ENCODE peak calls at places on chromosomes 6 and 20, in eight cellular contexts. B, M, C, V, Y, H, D and A are unnamed samples.

GRCh38 chr20:46674253-46675083 is 14.8 kb downstream of the TP53RK start:
- DNase-seq in B (no peak), V (no peak), C (no peak), D (no peak), H (no peak), M (no peak), Y (no peak), A (no peak)

GRCh38 chr6:140747114-140747513 is 1372.7 kb upstream of the CITED2 start:
- DNase-seq in H (no peak), M (no peak), C (no peak), V (no peak), B (no peak), Y (no peak), D (no peak), A (no peak)

GRCh38 chr6:42095776-42096541 is 45.6 kb downstream of the TAF8 start:
- DNase-seq in H (no peak), V (no peak), B (no peak), C (no peak), M (no peak), D (no peak), Y (peak), A (no peak)

GRCh38 chr6:163415176-163415619 is 680 bp downstream of the QKI start:
- DNase-seq in M (no peak), V (no peak), D (peak), Y (no peak), H (no peak), B (no peak), C (no peak), A (no peak)

GRCh38 chr6:130070747-130071146 is 52.4 kb downstream of the L3MBTL3 start:
- DNase-seq in V (no peak), Y (no peak), M (no peak), H (no peak), C (no peak), B (no peak), D (no peak), A (no peak)

GRCh38 chr6:157741889-157742615 is 81.0 kb upstream of the SNX9 start:
- DNase-seq in H (no peak), C (no peak), Y (no peak), B (no peak), M (no peak), V (no peak), D (no peak), A (no peak)

GRCh38 chr6:44576132-44576601 is 188.7 kb downstream of the CDC5L start:
- DNase-seq in V (no peak), B (no peak), Y (no peak), M (peak), C (peak), D (no peak), H (no peak), A (peak)

GRCh38 chr6:106897580-106897979 is 76.9 kb downstream of the CD24 start:
- DNase-seq in B (no peak), C (no peak), Y (no peak), M (no peak), D (no peak), H (no peak), V (no peak), A (no peak)

GRCh38 chr6:145245119-145245518 is 490.2 kb downstream of the EPM2A start:
- DNase-seq in V (no peak), M (no peak), H (no peak), C (no peak), D (no peak), Y (no peak), B (no peak), A (no peak)

GRCh38 chr20:52923123-52923543 is 49.0 kb upstream of the TSHZ2 start:
- DNase-seq in H (no peak), V (no peak), C (no peak), Y (no peak), D (no peak), B (no peak), M (peak), A (peak)

GRCh38 chr6:131755597-131755996 is 44.8 kb upstream of the CTAGE9 start:
- DNase-seq in H (no peak), B (no peak), V (no peak), Y (no peak), M (peak), C (no peak), D (no peak), A (peak)

GRCh38 chr20:48594533-48594932 is 233.3 kb downstream of the PREX1 start:
- DNase-seq in B (peak), C (no peak), Y (no peak), H (no peak), M (no peak), D (no peak), V (no peak), A (no peak)

GRCh38 chr20:46629341-46629740 is 21.9 kb downstream of the SLC13A3 start:
- DNase-seq in C (no peak), Y (no peak), V (no peak), H (no peak), D (no peak), B (no peak), M (no peak), A (no peak)

GRCh38 chr6:26251354-26252081 is 113.5 kb upstream of the BTN3A2 start:
- DNase-seq in H (peak), V (peak), B (no peak), Y (peak), C (peak), D (peak), M (peak), A (no peak)

GRCh38 chr6:148934956-148935355 is 188.1 kb downstream of the UST start:
- DNase-seq in D (no peak), H (no peak), M (no peak), V (no peak), B (no peak), C (no peak), Y (no peak), A (no peak)

GRCh38 chr20:45919951-45920794 is 8.2 kb upstream of the PLTP start:
- DNase-seq in C (no peak), M (peak), V (no peak), Y (no peak), H (no peak), D (no peak), B (no peak), A (no peak)

GRCh38 chr6:22253955-22254655 is 42.7 kb downstream of the PRL start:
- DNase-seq in H (no peak), D (no peak), B (no peak), V (no peak), C (no peak), Y (no peak), M (no peak), A (no peak)

GRCh38 chr6:53107091-53107490 is 41.5 kb downstream of the GCM1 start:
- DNase-seq in D (no peak), Y (no peak), M (no peak), H (no peak), B (no peak), V (no peak), C (no peak), A (no peak)

GRCh38 chr20:54438166-54438565 is 37.2 kb upstream of the DOK5 start:
- DNase-seq in H (no peak), V (no peak), C (no peak), B (no peak), Y (no peak), D (no peak), M (no peak), A (no peak)

GRCh38 chr6:143055213-143055612 is 5.5 kb upstream of the AIG1 start:
- DNase-seq in B (no peak), V (no peak), C (no peak), Y (no peak), H (no peak), M (no peak), D (no peak), A (no peak)

GRCh38 chr6:23656257-23656731 is 469.7 kb upstream of the NRSN1 start:
- DNase-seq in H (no peak), M (no peak), D (no peak), C (no peak), V (no peak), Y (peak), B (no peak), A (no peak)

GRCh38 chr20:50027611-50028105 is 44.9 kb downstream of the SNAI1 start:
- DNase-seq in B (peak), D (peak), Y (no peak), V (no peak), C (peak), H (no peak), M (peak), A (no peak)

GRCh38 chr6:31614075-31614619 is 887 bp upstream of the AIF1 start:
- DNase-seq in D (no peak), H (no peak), M (no peak), C (no peak), B (no peak), Y (no peak), V (no peak), A (no peak)

GRCh38 chr6:14028631-14029030 is 88.9 kb upstream of the CD83 start:
- DNase-seq in V (no peak), B (no peak), M (no peak), D (no peak), C (no peak), Y (no peak), H (no peak), A (no peak)

GRCh38 chr6:79040083-79040482 is 38.0 kb downstream of the PHIP start:
- DNase-seq in C (no peak), M (peak), V (no peak), Y (no peak), H (no peak), D (no peak), B (no peak), A (no peak)

GRCh38 chr6:170160031-170160627 is 130.7 kb downstream of the DLL1 start:
- DNase-seq in H (no peak), D (peak), V (no peak), M (no peak), Y (no peak), B (peak), C (no peak), A (no peak)

GRCh38 chr6:89023591-89024441 is 56.7 kb upstream of the PNRC1 start:
- DNase-seq in Y (peak), D (no peak), B (no peak), H (no peak), C (no peak), V (no peak), M (no peak), A (no peak)

GRCh38 chr6:158703121-158703839 is 53.4 kb downstream of the SYTL3 start:
- DNase-seq in H (peak), V (peak), Y (no peak), B (no peak), C (no peak), D (peak), M (no peak), A (no peak)

GRCh38 chr6:74946961-74947360 is 258.9 kb downstream of the COL12A1 start:
- DNase-seq in M (peak), V (no peak), Y (no peak), H (no peak), B (no peak), D (no peak), C (no peak), A (peak)

GRCh38 chr6:73798592-73798991 is 102.6 kb downstream of the CD109 start:
- DNase-seq in D (no peak), Y (no peak), M (peak), C (peak), V (no peak), B (no peak), H (no peak), A (peak)

GRCh38 chr20:44646641-44647274 is 4.7 kb downstream of the ADA start:
- DNase-seq in V (no peak), H (peak), D (no peak), C (no peak), M (no peak), Y (no peak), B (no peak), A (no peak)

GRCh38 chr20:33159713-33160112 is 8.2 kb upstream of the BPIFA2 start:
- DNase-seq in C (no peak), D (no peak), M (no peak), V (no peak), H (no peak), Y (no peak), B (no peak), A (no peak)

GRCh38 chr6:159110013-159110412 is 59.2 kb upstream of the FNDC1 start:
- DNase-seq in Y (peak), H (no peak), V (no peak), M (peak), D (no peak), B (no peak), C (no peak), A (no peak)

GRCh38 chr6:55399331-55399730 is 72.1 kb downstream of the GFRAL start:
- DNase-seq in Y (no peak), B (no peak), M (no peak), D (no peak), H (no peak), V (no peak), C (no peak), A (no peak)

GRCh38 chr20:17895641-17896246 is 72.8 kb downstream of the SNX5 start:
- DNase-seq in D (no peak), C (no peak), H (peak), M (no peak), V (no peak), Y (no peak), B (no peak), A (no peak)

GRCh38 chr6:109513571-109514071 is 30.6 kb upstream of the ZBTB24 start:
- DNase-seq in M (peak), Y (no peak), C (no peak), H (no peak), D (no peak), V (no peak), B (no peak), A (peak)

GRCh38 chr6:56335733-56336132 is 88.4 kb upstream of the COL21A1 start:
- DNase-seq in V (no peak), M (peak), D (no peak), C (no peak), Y (no peak), B (no peak), H (no peak), A (peak)

GRCh38 chr20:4794846-4795245 is 73.1 kb downstream of the PRND start:
- DNase-seq in Y (no peak), H (no peak), M (peak), C (no peak), B (no peak), V (no peak), D (no peak), A (no peak)

GRCh38 chr20:13825465-13825864 is 40.6 kb downstream of the NDUFAF5 start:
- DNase-seq in H (no peak), D (no peak), Y (no peak), B (no peak), M (no peak), V (no peak), C (no peak), A (no peak)

DNA sequence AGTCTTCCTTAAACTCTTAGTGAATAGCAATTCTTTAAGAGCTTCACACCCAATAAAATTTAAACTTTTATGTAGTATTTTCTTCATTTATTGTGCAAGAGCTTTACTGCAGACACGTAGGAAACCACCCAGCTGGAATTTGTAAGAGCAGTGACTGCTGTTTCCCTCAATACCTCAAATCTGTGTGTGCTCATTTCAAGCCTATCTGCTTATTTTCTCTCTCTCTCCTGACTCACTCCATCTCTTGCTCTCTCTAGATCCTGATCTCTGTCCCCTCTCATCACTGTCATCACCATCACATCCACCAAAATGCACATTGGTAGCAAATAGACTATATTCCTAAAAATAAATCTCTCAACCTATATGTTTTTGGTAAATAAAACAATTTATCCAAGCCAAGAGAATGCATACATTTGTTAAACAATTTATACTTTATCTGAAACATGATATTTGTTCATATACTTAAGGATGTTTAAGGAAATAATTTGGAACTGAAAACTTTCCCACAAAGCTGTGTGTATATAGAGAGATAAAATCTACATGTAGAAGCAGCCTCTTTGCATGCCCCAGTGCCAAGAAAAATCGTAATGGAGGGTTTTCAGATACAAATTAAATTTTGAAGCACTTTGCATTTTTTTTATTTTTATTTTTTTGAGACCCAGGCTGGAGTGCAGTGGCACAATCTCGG is 273.0 kb downstream of the TFAP2A start:
- DNase-seq in B (no peak), Y (no peak), M (no peak), H (no peak), C (no peak), D (no peak), V (no peak), A (no peak)
- TF ChIP-seq CTCF in B (no peak), Y (no peak), M (no peak), H (no peak), C (no peak), D (no peak), V (no peak), A (no peak)

GRCh38 chr20:63737940-63738686 is 1.5 kb upstream of the SLC2A4RG start:
- DNase-seq in C (peak), H (peak), M (no peak), V (no peak), B (no peak), D (no peak), Y (no peak), A (no peak)

GRCh38 chr20:63739129-63740069 is at the start of gene SLC2A4RG:
- DNase-seq in V (peak), B (peak), M (no peak), D (peak), H (peak), Y (peak), C (peak), A (no peak)

GRCh38 chr20:63737690-63737939 is 1.2 kb downstream of the LIME1 start:
- DNase-seq in C (no peak), H (no peak), Y (no peak), M (no peak), V (no peak), B (no peak), D (no peak), A (no peak)

GRCh38 chr20:63740070-63740500 is 509 bp downstream of the SLC2A4RG start:
- DNase-seq in B (no peak), M (no peak), C (peak), D (no peak), V (no peak), H (peak), Y (peak), A (no peak)

DNA sequence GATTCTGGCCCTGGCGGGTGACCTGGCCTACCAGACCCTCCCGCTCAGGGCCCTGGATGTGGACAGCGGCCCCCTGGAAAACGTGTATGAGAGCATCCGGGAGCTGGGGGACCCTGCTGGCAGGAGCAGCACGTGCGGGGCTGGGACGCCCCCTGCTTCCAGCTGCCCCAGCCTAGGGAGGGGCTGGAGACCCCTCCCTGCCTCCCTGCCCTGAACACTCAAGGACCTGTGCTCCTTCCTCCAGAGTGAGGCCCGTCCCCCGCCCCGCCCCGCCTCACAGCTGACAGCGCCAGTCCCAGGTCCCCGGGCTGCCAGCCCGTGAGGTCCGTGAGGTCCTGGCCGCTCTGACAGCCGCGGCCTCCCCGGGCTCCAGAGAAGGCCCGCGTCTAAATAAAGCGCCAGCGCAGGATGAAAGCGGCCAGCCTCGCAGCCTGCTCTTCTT is 868 bp upstream of the SLC2A4RG start:
- DNase-seq in H (peak), D (peak), B (peak), Y (peak), M (no peak), V (peak), C (peak), A (no peak)
- H3K4me3 ChIP-seq in H (peak), D (no peak), B (peak), Y (peak), M (no peak), V (peak), C (peak), A (no peak)

GRCh38 chr6:50380409-50381105 is 330.8 kb upstream of the DEFB112 start:
- DNase-seq in B (no peak), V (no peak), C (no peak), D (no peak), M (no peak), Y (no peak), H (no peak), A (no peak)

GRCh38 chr6:50381106-50381415 is 331.3 kb upstream of the DEFB112 start:
- DNase-seq in C (no peak), V (no peak), H (no peak), Y (no peak), M (no peak), D (no peak), B (no peak), A (no peak)
- TF ChIP-seq CTCF in C (no peak), V (no peak), H (no peak), Y (no peak), M (no peak), D (no peak), B (no peak), A (no peak)

DNA sequence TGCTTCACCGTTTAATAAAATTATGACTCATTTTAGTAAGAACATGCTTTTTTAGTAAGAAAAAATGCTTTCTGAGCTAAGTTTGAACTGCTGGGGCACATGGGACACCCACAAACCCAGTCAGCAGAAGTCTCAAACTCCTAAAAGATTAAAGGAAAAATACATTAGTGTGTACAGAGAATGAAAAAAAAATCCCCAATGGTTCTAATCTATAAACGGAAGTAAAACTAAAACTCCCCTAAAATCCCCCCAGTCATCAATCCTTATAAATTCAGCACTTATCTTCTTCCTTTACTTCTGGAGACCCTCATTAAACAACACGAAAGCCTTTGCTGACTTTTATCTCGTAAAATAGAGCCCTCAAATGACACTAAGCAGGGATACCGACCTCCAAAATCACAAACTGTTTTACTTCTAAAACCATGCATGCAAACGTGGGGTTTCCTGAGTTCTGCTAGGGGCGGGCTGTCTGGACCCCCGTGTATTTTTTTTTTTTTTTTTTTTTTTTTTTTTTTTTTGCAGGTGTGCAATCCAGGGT is 1.1 kb upstream of the MYB start:
- DNase-seq in V (no peak), H (no peak), B (no peak), C (no peak), M (no peak), D (no peak), Y (no peak), A (no peak)
- H3K4me3 ChIP-seq in V (no peak), H (peak), B (peak), C (peak), M (peak), D (no peak), Y (peak), A (peak)

DNA sequence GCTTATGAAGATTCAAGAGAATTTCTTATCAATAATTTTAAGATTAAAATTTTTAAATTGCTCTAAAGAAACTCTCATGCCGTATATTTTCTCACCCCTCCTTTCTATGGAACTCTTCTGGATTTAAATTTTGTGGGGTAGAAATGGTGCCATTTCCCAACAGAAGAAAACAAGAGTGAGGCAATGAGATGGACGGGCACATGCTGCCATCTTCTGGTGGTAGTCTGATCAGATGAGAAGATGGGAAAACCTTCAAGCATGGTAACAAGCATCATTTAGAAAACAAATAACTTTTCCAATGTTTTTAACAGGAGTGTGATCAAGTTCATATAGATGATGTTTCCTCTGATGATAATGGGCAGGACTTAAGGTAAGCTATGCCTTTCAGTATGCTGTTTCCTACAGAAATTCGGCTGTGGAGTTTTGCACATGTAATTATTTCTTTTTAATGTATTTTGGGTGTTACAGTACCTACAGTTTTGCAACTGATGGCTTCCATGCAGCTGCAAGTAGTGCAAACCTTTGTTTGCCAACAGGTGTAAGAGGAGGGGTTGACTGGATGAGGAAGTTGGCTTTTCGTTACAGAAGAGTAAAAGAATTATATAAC is 271.4 kb downstream of the EYA4 start:
- DNase-seq in M (peak), V (peak), H (no peak), Y (peak), D (peak), C (peak), B (no peak), A (no peak)
- TF ChIP-seq CTCF in M (peak), V (peak), H (peak), Y (peak), D (peak), C (peak), B (peak), A (peak)